ENCODE peak calls at places on chromosomes 12 and 14, in four cellular contexts. G is LHCN-M2, F is HEK293T, D is nucleus accumbens. V is an unnamed sample.

GRCh38 chr12:4169959-4170358 is 103.6 kb upstream of the CCND2 start:
- DNase-seq in F (no peak), G (no peak), D (no peak), V (no peak)

GRCh38 chr14:24441904-24442239 is 704 bp downstream of the SDR39U1 start:
- DNase-seq in D (no peak), G (no peak), F (no peak), V (no peak)

GRCh38 chr12:29741342-29742241 is 42.1 kb downstream of the TMTC1 start:
- DNase-seq in D (no peak), G (peak), F (no peak), V (no peak)

GRCh38 chr14:33774866-33775519 is 175.9 kb downstream of the EGLN3 start:
- DNase-seq in F (no peak), G (no peak), D (no peak), V (no peak)

GRCh38 chr14:74360163-74360562 is 11.9 kb downstream of the VRTN start:
- DNase-seq in D (no peak), F (no peak), G (no peak), V (no peak)

GRCh38 chr12:21602774-21603173 is 1.9 kb downstream of the GYS2 start:
- DNase-seq in G (no peak), F (no peak), D (no peak), V (no peak)

GRCh38 chr14:51849095-51849494 is 11.3 kb upstream of the GNG2 start:
- DNase-seq in F (no peak), D (no peak), G (peak), V (no peak)

GRCh38 chr12:122917508-122918227 is 21.7 kb upstream of the VPS37B start:
- DNase-seq in G (peak), F (no peak), D (no peak), V (no peak)

GRCh38 chr12:4161718-4162117 is 111.8 kb upstream of the CCND2 start:
- DNase-seq in F (no peak), G (no peak), D (no peak), V (no peak)

V was measured in DND-41.